ENCODE peak calls at places on chromosomes 13 and 19, in nine cellular contexts. Y, Q, C, D, W, A, T, G and B are unnamed samples.
A peak's percentile ranks its signal among the peaks of the same experiment; 100 is the strongest.

GRCh38 chr13:23447927-23448326 is 14.4 kb upstream of the SACS start:
- DNase-seq in Y (no peak), Q (no peak), C (no peak), D (no peak), W (no peak), A (no peak), T (no peak), G (peak; percentile 78), B (no peak)

GRCh38 chr19:4061178-4061682 is 5.5 kb downstream of the ZBTB7A start:
- DNase-seq in Y (no peak), Q (no peak), C (no peak), D (peak; percentile 89), W (no peak), A (no peak), T (no peak), G (no peak), B (no peak)

GRCh38 chr13:39108746-39109145 is 70.5 kb downstream of the NHLRC3 start:
- DNase-seq in Y (no peak), Q (no peak), C (no peak), D (no peak), W (no peak), A (no peak), T (no peak), G (no peak), B (no peak)

GRCh38 chr19:31969955-31970545 is 375.4 kb upstream of the ZNF507 start:
- DNase-seq in Y (no peak), Q (no peak), C (no peak), D (no peak), W (no peak), A (no peak), T (no peak), G (no peak), B (peak; percentile 13)

GRCh38 chr13:109131698-109132257 is 502.4 kb downstream of the MYO16 start:
- DNase-seq in Y (no peak), Q (no peak), C (no peak), D (no peak), W (no peak), A (no peak), T (no peak), G (no peak), B (no peak)

GRCh38 chr19:36051637-36052036 is 2.4 kb downstream of the THAP8 start:
- DNase-seq in Y (no peak), Q (no peak), C (no peak), D (no peak), W (no peak), A (no peak), T (no peak), G (no peak), B (no peak)

GRCh38 chr19:40754611-40755247 is 3.7 kb downstream of the SNRPA start:
- DNase-seq in Y (no peak), Q (no peak), C (no peak), D (no peak), W (no peak), A (no peak), T (no peak), G (no peak), B (no peak)

GRCh38 chr13:77925616-77926015 is 7.0 kb upstream of the EDNRB start:
- DNase-seq in Y (no peak), Q (no peak), C (no peak), D (no peak), W (no peak), A (no peak), T (no peak), G (no peak), B (no peak)

GRCh38 chr13:93169980-93170379 is 56.6 kb upstream of the GPC6 start:
- DNase-seq in Y (peak; percentile 0), Q (no peak), C (no peak), D (no peak), W (no peak), A (no peak), T (no peak), G (no peak), B (no peak)

GRCh38 chr13:26646603-26647002 is 89.1 kb downstream of the WASF3 start:
- DNase-seq in Y (no peak), Q (no peak), C (no peak), D (no peak), W (no peak), A (no peak), T (no peak), G (no peak), B (no peak)

GRCh38 chr13:82010780-82011179 is 1669.9 kb upstream of the SPRY2 start:
- DNase-seq in Y (no peak), Q (no peak), C (no peak), D (no peak), W (no peak), A (no peak), T (no peak), G (no peak), B (no peak)

GRCh38 chr19:28009696-28010095 is 1203.3 kb downstream of the UQCRFS1 start:
- DNase-seq in Y (no peak), Q (no peak), C (peak; percentile 38), D (no peak), W (no peak), A (no peak), T (no peak), G (no peak), B (no peak)

GRCh38 chr13:77465595-77466195 is 69.8 kb upstream of the SCEL start:
- DNase-seq in Y (no peak), Q (no peak), C (no peak), D (no peak), W (no peak), A (no peak), T (peak; percentile 0), G (no peak), B (no peak)

GRCh38 chr13:69296130-69296529 is 811.5 kb upstream of the ATXN8OS start:
- DNase-seq in Y (no peak), Q (no peak), C (no peak), D (no peak), W (no peak), A (no peak), T (no peak), G (no peak), B (no peak)

GRCh38 chr13:107234315-107234714 is 666.4 kb upstream of the ARGLU1 start:
- DNase-seq in Y (peak; percentile 9), Q (no peak), C (no peak), D (no peak), W (no peak), A (no peak), T (no peak), G (no peak), B (no peak)

GRCh38 chr19:288911-289310 is 2.3 kb downstream of the PLPP2 start:
- DNase-seq in Y (no peak), Q (no peak), C (no peak), D (no peak), W (no peak), A (no peak), T (no peak), G (no peak), B (no peak)

GRCh38 chr13:110560606-110561334 is 752 bp downstream of the RAB20 start:
- DNase-seq in Y (peak; percentile 61), Q (no peak), C (no peak), D (no peak), W (no peak), A (peak; percentile 5), T (no peak), G (no peak), B (no peak)

GRCh38 chr13:112968910-112969691 is at the start of gene MCF2L:
- DNase-seq in Y (peak; percentile 50), Q (no peak), C (peak; percentile 5), D (no peak), W (peak; percentile 73), A (peak; percentile 30), T (peak; percentile 7), G (no peak), B (peak; percentile 55)

GRCh38 chr19:32909257-32909656 is 39.7 kb upstream of the SLC7A9 start:
- DNase-seq in Y (no peak), Q (no peak), C (no peak), D (no peak), W (no peak), A (no peak), T (no peak), G (no peak), B (no peak)

GRCh38 chr19:5113633-5114586 is 145.0 kb downstream of the KDM4B start:
- DNase-seq in Y (no peak), Q (no peak), C (no peak), D (no peak), W (no peak), A (no peak), T (no peak), G (no peak), B (no peak)

GRCh38 chr19:50510121-50510670 is 795 bp downstream of the JOSD2 start:
- DNase-seq in Y (no peak), Q (no peak), C (no peak), D (no peak), W (no peak), A (peak; percentile 50), T (no peak), G (no peak), B (no peak)

GRCh38 chr13:76692326-76692725 is 193.9 kb downstream of the KCTD12 start:
- DNase-seq in Y (no peak), Q (no peak), C (no peak), D (no peak), W (no peak), A (no peak), T (no peak), G (no peak), B (no peak)

GRCh38 chr13:84405286-84405685 is 523.0 kb upstream of the SLITRK1 start:
- DNase-seq in Y (peak; percentile 2), Q (no peak), C (no peak), D (no peak), W (no peak), A (no peak), T (no peak), G (no peak), B (no peak)

GRCh38 chr13:50282016-50282415 is 266.8 kb downstream of the KCNRG start:
- DNase-seq in Y (no peak), Q (no peak), C (no peak), D (no peak), W (no peak), A (no peak), T (no peak), G (no peak), B (no peak)

GRCh38 chr13:31168166-31168565 is 6.5 kb upstream of the HSPH1 start:
- DNase-seq in Y (no peak), Q (no peak), C (no peak), D (no peak), W (no peak), A (no peak), T (no peak), G (no peak), B (no peak)

GRCh38 chr19:49502866-49503581 is 6.8 kb downstream of the RPS11 start:
- DNase-seq in Y (peak; percentile 64), Q (peak; percentile 14), C (peak; percentile 66), D (peak; percentile 39), W (peak; percentile 48), A (no peak), T (peak; percentile 27), G (peak; percentile 49), B (peak; percentile 54)

GRCh38 chr13:112105244-112105681 is 38.3 kb downstream of the SOX1 start:
- DNase-seq in Y (no peak), Q (no peak), C (no peak), D (no peak), W (no peak), A (no peak), T (no peak), G (no peak), B (no peak)

GRCh38 chr13:40394304-40394983 is 272.0 kb downstream of the FOXO1 start:
- DNase-seq in Y (no peak), Q (no peak), C (no peak), D (no peak), W (no peak), A (no peak), T (no peak), G (no peak), B (no peak)

GRCh38 chr19:610801-611505 is 21.3 kb downstream of the HCN2 start:
- DNase-seq in Y (peak; percentile 85), Q (no peak), C (peak; percentile 70), D (no peak), W (no peak), A (no peak), T (no peak), G (no peak), B (peak; percentile 78)

GRCh38 chr19:46180701-46181385 is 32.8 kb downstream of the IGFL2 start:
- DNase-seq in Y (no peak), Q (no peak), C (no peak), D (no peak), W (no peak), A (no peak), T (no peak), G (no peak), B (no peak)

GRCh38 chr13:114130708-114131580 is 1.5 kb downstream of the RASA3 start:
- DNase-seq in Y (peak; percentile 98), Q (peak; percentile 44), C (no peak), D (peak; percentile 65), W (no peak), A (no peak), T (peak; percentile 82), G (peak; percentile 58), B (peak; percentile 79)